ENCODE peak calls at places on chromosomes 1 and 21, in seven cellular contexts. D is heart right ventricle, Q is IMR-90, M is breast epithelium, O is A673, Y is right atrium auricular region, I is endothelial cell of umbilical vein. X is an unnamed sample. For H3K4me1, the result is how much of the 10 kb centered on the place peaks cover.

GRCh38 chr1:152519876-152520275 is 5.6 kb downstream of the CRCT1 start:
- DNase-seq in D (no peak), Q (no peak), M (no peak), O (no peak), Y (no peak), I (no peak), X (no peak)

GRCh38 chr1:36008546-36009197 is 75.2 kb upstream of the TEKT2 start:
- DNase-seq in D (no peak), Q (peak), M (no peak), O (no peak), Y (no peak), I (peak), X (no peak)

GRCh38 chr1:227998374-227999055 is 8.3 kb upstream of the WNT3A start:
- DNase-seq in D (no peak), Q (no peak), M (peak), O (no peak), Y (peak), I (no peak), X (no peak)

GRCh38 chr1:33517596-33518250 is 45.3 kb downstream of the ZSCAN20 start:
- DNase-seq in D (no peak), Q (peak), M (no peak), O (no peak), Y (no peak), I (no peak), X (no peak)

GRCh38 chr21:33608559-33608958 is 20.1 kb upstream of the DONSON start:
- DNase-seq in D (no peak), Q (peak), M (no peak), O (no peak), Y (no peak), I (peak), X (no peak)

GRCh38 chr1:86972262-86972661 is 57.8 kb downstream of the HS2ST1 start:
- DNase-seq in D (no peak), Q (no peak), M (no peak), O (no peak), Y (no peak), I (no peak), X (no peak)

GRCh38 chr1:218408135-218408534 is 63.0 kb downstream of the TGFB2 start:
- DNase-seq in D (no peak), Q (no peak), M (no peak), O (no peak), Y (no peak), I (no peak), X (no peak)

GRCh38 chr1:91596474-91596873 is 95.8 kb downstream of the CDC7 start:
- DNase-seq in D (no peak), Q (peak), M (no peak), O (no peak), Y (no peak), I (no peak), X (no peak)

GRCh38 chr1:160951443-160952128 is 3.0 kb downstream of the ITLN2 start:
- DNase-seq in D (peak), Q (peak), M (no peak), O (peak), Y (no peak), I (peak), X (peak)

GRCh38 chr21:42597487-42598158 is 55.8 kb upstream of the PDE9A start:
- DNase-seq in D (no peak), Q (no peak), M (no peak), O (no peak), Y (no peak), I (no peak), X (no peak)

GRCh38 chr21:42596657-42597056 is 56.8 kb upstream of the PDE9A start:
- DNase-seq in D (no peak), Q (no peak), M (no peak), O (no peak), Y (no peak), I (no peak), X (no peak)

GRCh38 chr21:42593815-42594157 is 59.6 kb upstream of the PDE9A start:
- DNase-seq in D (no peak), Q (no peak), M (no peak), O (no peak), Y (no peak), I (no peak), X (no peak)

GRCh38 chr21:42594616-42595280 is 58.7 kb upstream of the PDE9A start:
- DNase-seq in D (no peak), Q (no peak), M (no peak), O (no peak), Y (no peak), I (no peak), X (no peak)

GRCh38 chr21:42595281-42596187 is 57.9 kb upstream of the PDE9A start:
- DNase-seq in D (no peak), Q (no peak), M (no peak), O (no peak), Y (no peak), I (no peak), X (no peak)
- H3K4me1 ChIP-seq in D (under half), Q (under half), M (under half), O (under half), Y (under half), I (under half), X (under half)

DNA sequence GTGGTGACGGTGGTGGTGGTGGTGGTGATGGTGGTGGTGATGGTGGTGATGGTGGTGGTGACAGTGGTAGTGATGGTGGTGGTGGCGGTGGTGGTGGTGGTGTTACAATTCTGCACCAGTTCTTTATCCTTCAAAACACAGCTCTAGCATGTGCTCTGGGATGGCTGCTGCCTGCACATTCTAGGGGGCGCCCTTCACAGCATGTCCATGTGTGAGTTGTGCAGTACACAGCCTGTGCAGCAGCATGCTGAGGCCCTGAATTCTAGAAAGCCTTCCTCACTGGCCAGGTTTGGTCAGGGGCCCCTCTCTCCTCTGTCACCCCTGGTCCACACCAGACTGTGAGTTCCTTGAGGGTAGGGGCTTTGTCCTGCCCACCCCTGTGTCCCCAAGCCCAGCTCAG is 67.7 kb downstream of the MATN1 start:
- DNase-seq in D (no peak), Q (no peak), M (no peak), O (no peak), Y (no peak), I (no peak), X (no peak)
- TF ChIP-seq CTCF in D (no peak), Q (no peak), M (no peak), O (no peak), Y (no peak), I (no peak), X (no peak)

GRCh38 chr1:224500802-224501201 is 66.2 kb upstream of the WDR26 start:
- DNase-seq in D (no peak), Q (no peak), M (no peak), O (peak), Y (no peak), I (peak), X (no peak)
- H3K4me1 ChIP-seq in D (under half), Q (under half), M (under half), O (half or more), Y (under half), I (under half), X (under half)

GRCh38 chr1:185316163-185317033 is 645 bp downstream of the IVNS1ABP start:
- DNase-seq in D (peak), Q (peak), M (peak), O (peak), Y (peak), I (peak), X (peak)
- TF ChIP-seq CTCF in D (no peak), Q (no peak), M (no peak), O (no peak), Y (no peak), I (no peak), X (no peak)

DNA sequence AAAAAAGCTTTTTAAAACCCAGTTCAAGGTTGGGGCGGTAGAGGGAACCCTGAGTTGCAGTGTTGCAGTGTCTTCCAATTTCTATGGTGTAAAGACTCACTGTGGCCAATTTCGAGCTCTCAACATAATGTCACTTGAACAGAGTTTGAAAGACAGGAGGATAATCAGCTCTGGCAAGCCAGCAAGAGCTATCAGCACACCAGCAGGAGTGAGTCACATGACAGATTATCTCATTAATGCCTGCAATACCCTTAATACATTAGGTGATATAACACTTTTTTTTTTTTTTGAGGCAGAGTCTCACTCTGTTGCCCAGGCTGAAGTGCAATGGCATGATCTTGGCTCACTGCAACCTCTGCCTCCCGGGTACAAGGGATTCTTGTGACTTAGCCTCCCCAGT is 22.8 kb downstream of the SLC9C2 start:
- DNase-seq in D (no peak), Q (no peak), M (no peak), O (no peak), Y (no peak), I (no peak), X (no peak)
- H3K4me1 ChIP-seq in D (under half), Q (under half), M (under half), O (under half), Y (under half), I (under half), X (under half)

DNA sequence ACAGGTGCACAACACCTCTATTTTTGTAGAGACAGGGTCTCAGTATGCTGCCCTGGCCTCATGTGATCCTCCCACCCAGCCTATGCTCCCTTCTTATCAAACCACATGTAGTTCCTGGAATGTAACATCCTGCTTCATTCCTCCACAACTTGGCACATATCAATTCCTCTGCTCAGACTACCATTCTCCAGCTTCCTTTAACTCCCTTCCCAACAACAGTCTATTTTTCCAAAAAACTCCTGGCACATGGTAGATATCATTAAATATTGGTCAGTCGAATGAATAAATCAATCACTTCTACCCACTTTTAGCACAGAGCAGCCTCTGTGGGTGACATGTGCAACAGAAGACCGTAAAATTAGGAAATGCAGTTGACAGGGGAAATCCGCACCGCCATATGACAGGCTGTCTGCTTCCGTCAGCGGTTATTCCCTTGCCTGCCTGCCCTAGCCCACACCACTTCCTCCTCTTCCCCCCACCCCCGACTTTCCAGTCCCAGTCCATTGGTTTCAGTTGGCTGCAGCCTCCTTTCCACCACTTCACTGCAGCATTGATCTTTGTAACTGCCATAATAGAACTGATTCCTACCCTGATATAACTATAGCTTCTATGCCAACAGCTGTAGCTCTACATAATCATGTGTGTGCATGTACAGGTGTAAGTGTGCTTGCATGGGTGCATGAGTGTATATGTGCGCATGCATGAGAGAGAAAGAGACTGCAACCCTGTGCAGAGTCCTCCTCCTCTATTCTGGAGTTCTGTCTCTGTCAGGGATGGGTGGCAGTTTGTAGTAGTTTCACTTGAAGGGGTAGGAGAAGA is 6.8 kb upstream of the AKR1A1 start:
- DNase-seq in D (peak), Q (no peak), M (no peak), O (no peak), Y (no peak), I (peak), X (no peak)
- TF ChIP-seq CTCF in D (no peak), Q (no peak), M (no peak), O (no peak), Y (no peak), I (no peak), X (no peak)

GRCh38 chr1:40397258-40397657 is 23.7 kb downstream of the SMAP2 start:
- DNase-seq in D (no peak), Q (no peak), M (no peak), O (no peak), Y (no peak), I (no peak), X (no peak)

GRCh38 chr1:40401427-40402201 is 28.1 kb downstream of the SMAP2 start:
- DNase-seq in D (no peak), Q (no peak), M (no peak), O (no peak), Y (no peak), I (no peak), X (no peak)

GRCh38 chr1:40395211-40396175 is 22.0 kb downstream of the SMAP2 start:
- DNase-seq in D (no peak), Q (no peak), M (no peak), O (no peak), Y (no peak), I (no peak), X (no peak)

GRCh38 chr1:40396420-40396819 is 22.9 kb downstream of the SMAP2 start:
- DNase-seq in D (no peak), Q (no peak), M (no peak), O (no peak), Y (no peak), I (no peak), X (no peak)

DNA sequence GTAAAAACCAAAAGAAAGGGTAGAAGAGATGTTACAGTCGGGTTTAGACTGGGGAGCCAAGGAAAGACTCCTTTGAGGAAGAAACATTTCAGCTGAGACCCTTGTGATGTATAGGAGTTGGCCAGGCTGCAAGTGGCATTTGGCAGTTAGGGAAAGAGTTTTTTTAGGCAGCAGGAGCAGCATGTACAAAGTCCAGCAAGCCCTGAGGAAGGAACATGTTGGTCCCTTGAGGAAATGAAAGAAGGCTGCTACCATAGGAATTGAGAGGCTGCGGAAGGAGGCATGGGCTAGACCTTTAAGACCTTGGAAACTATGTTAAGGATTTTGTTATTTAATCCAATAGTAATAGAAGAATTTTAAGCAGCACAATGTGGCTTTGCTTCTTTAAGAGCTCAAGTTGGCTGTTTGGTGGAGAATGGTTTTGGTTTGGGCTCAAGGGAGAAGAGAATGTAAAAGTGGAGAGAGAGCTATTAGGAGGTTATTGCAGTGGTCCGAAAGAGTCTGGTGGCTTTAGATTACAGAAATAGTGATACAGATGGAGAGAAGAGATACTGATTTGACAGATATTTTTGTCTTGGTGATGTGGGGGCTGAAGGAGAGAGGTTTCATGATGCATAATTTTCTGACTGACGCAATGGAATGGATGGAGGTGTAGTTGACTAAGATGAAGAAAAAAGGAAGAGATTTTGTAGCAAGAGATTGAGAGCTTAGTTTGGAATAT is 26.6 kb downstream of the SMAP2 start:
- DNase-seq in D (no peak), Q (no peak), M (no peak), O (no peak), Y (no peak), I (no peak), X (no peak)
- H3K4me1 ChIP-seq in D (under half), Q (under half), M (under half), O (under half), Y (under half), I (under half), X (under half)

GRCh38 chr1:11248169-11248568 is 14.2 kb downstream of the MTOR start:
- DNase-seq in D (no peak), Q (no peak), M (no peak), O (no peak), Y (no peak), I (no peak), X (no peak)
- TF ChIP-seq CTCF in D (no peak), Q (no peak), M (no peak), O (no peak), Y (no peak), I (no peak), X (no peak)